ENCODE peak calls at places on chromosomes 13 and 19, in six cellular contexts. O is stomach, K is suprapubic skin, B is spleen, Y is HCT116, V is Panc1. S is an unnamed sample. For H3K4me1, the result is how much of the 10 kb centered on the place peaks cover.

GRCh38 chr13:30149248-30149647 is 158.1 kb downstream of the KATNAL1 start:
- DNase-seq in V (no peak), O (no peak), B (peak), Y (no peak), K (no peak), S (no peak)

GRCh38 chr19:5718032-5718578 is 1.8 kb downstream of the LONP1 start:
- DNase-seq in O (no peak), Y (no peak), V (no peak), B (no peak), K (no peak), S (no peak)

GRCh38 chr19:34253711-34254551 is 423 bp upstream of the GARRE1 start:
- DNase-seq in V (no peak), Y (no peak), O (no peak), B (peak), K (peak), S (no peak)

GRCh38 chr13:35159041-35159440 is 217.0 kb downstream of the NBEA start:
- DNase-seq in K (no peak), B (no peak), Y (no peak), V (no peak), O (no peak), S (no peak)

GRCh38 chr13:76425930-76426329 is 460.3 kb downstream of the KCTD12 start:
- DNase-seq in Y (no peak), O (no peak), B (no peak), V (no peak), K (no peak), S (no peak)

GRCh38 chr13:30601836-30602235 is 15.9 kb upstream of the USPL1 start:
- DNase-seq in O (no peak), K (no peak), B (no peak), V (no peak), Y (no peak), S (no peak)

GRCh38 chr19:33702606-33703437 is 81.1 kb downstream of the CHST8 start:
- DNase-seq in Y (no peak), B (peak), V (no peak), O (no peak), K (peak), S (no peak)

GRCh38 chr19:52028027-52028779 is at the start of gene ZNF614:
- DNase-seq in V (peak), O (peak), B (peak), Y (peak), K (peak), S (peak)

GRCh38 chr13:20128459-20128927 is 32.4 kb downstream of the GJA3 start:
- DNase-seq in Y (no peak), O (peak), B (no peak), K (peak), V (no peak), S (no peak)

GRCh38 chr19:42203700-42204099 is 13.8 kb downstream of the DEDD2 start:
- DNase-seq in Y (no peak), K (no peak), V (no peak), B (no peak), O (no peak), S (no peak)

GRCh38 chr19:51024924-51025323 is 1.5 kb downstream of the KLK11 start:
- DNase-seq in O (no peak), K (no peak), B (no peak), V (no peak), Y (no peak), S (no peak)

GRCh38 chr13:24039621-24040475 is 120.7 kb upstream of the SPATA13 start:
- DNase-seq in O (no peak), Y (no peak), B (no peak), K (no peak), V (no peak), S (no peak)

GRCh38 chr13:112891477-112892401 is 77.3 kb upstream of the MCF2L start:
- DNase-seq in K (no peak), V (no peak), O (peak), B (peak), Y (no peak), S (no peak)

GRCh38 chr19:19591133-19591825 is 27.2 kb downstream of the PBX4 start:
- DNase-seq in Y (no peak), B (no peak), K (no peak), V (peak), O (peak), S (no peak)

GRCh38 chr13:77979721-77980377 is 61.2 kb upstream of the EDNRB start:
- DNase-seq in Y (no peak), B (no peak), K (no peak), O (no peak), V (no peak), S (no peak)

GRCh38 chr13:83980322-83980721 is 98.0 kb upstream of the SLITRK1 start:
- DNase-seq in B (no peak), O (no peak), V (no peak), K (no peak), Y (no peak), S (no peak)

GRCh38 chr19:8161135-8161646 is 11.8 kb upstream of the FBN3 start:
- DNase-seq in B (no peak), O (peak), K (no peak), V (no peak), Y (peak), S (no peak)

GRCh38 chr19:51729781-51730180 is 6.0 kb upstream of the HAS1 start:
- DNase-seq in B (no peak), O (no peak), Y (no peak), K (no peak), V (no peak), S (no peak)

DNA sequence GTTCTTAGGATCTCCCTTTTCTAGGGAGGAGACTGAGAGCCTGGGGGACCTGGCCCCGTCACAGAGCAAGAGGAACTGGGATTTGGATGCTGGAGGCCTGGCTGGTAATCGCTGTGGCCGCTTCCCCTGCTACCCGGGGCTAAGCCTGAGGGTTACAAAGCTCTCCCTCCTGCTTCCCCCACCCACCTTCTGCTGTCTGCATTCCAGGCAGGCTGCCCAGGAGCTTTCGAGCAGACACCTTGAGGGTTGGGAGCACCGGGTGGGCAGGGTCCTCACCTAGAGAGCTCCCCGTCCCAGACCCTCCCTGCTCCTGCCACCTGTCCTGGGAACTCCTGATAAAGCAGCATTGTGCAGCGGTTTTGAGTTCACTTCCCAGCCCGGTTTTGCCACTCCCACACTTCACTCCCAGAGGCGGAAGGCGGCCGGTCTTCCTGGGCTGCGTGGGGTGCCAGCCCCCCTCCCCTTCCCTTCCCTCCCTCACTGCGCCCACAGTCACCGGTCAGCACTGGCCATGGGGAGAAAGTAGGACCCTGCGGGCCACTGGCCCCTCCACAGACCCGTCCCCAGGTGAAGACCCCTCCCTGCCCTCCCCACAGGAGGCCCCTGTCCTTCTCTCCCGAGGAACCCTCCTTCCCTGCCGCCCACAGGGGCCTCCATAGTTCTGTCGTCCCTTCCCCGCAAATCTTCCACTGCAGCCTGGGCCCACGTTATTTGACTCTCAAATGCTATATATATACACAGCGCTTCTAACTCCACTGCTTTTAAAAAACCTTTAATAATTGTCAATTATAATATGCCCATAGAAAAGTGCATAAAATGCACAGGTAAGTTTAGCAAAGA is 8.1 kb downstream of the PAK4 start:
- DNase-seq in V (no peak), B (no peak), K (no peak), Y (no peak), O (peak), S (no peak)
- H3K4me1 ChIP-seq in V (half or more), B (under half), K (half or more), Y (under half), O (half or more), S (half or more)

GRCh38 chr19:1259206-1259872 is 9.8 kb upstream of the CIRBP start:
- DNase-seq in K (no peak), O (peak), Y (no peak), V (no peak), B (peak), S (no peak)

GRCh38 chr19:1256646-1257474 is 8.5 kb downstream of the MIDN start:
- DNase-seq in V (no peak), Y (no peak), B (peak), O (no peak), K (no peak), S (no peak)

GRCh38 chr19:1258707-1259205 is 10.4 kb downstream of the MIDN start:
- DNase-seq in V (no peak), Y (no peak), B (no peak), K (no peak), O (no peak), S (no peak)

GRCh38 chr19:1258161-1258492 is 9.7 kb downstream of the MIDN start:
- DNase-seq in Y (no peak), V (no peak), K (no peak), O (no peak), B (peak), S (no peak)

DNA sequence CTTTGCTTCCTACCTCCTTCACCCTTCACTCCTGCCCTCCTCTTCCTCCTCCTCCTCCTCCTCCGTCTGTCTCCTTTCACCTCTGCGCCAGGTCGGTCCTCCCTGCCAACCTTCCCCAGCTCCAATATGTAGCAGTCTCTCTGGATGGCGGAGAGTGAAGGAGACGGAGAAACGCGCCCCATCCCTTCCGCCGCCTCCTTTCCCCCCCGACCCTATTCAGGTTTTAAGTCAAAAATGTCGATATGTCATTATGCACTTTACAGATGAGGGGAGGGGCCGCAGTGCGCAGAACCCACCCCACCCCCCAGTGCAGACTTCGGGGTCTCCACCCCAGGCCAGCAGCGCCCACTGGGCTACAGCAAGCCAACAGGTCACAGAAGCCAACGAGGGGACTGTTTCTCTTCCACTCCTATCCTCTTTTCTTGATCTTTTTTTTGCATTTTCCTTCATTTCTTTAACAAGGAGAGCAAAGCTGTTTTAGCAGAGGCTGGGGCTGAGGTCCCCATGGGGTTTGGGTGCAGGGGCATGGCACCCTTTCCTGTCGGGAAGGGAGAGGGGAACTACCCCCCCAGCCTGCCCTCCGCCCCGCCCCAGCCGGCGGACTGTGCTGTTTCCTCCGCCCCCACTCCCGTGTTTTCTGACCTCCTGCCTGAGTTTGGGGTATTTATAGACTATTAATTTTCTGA is 9.2 kb downstream of the MIDN start:
- DNase-seq in O (no peak), Y (no peak), K (no peak), B (peak), V (no peak), S (no peak)
- H3K4me3 ChIP-seq in O (peak), Y (no peak), K (peak), B (no peak), V (no peak), S (no peak)

GRCh38 chr13:98449273-98449672 is 127.6 kb downstream of the STK24 start:
- DNase-seq in Y (no peak), K (no peak), V (no peak), B (no peak), O (no peak), S (no peak)

GRCh38 chr13:98450012-98450411 is 126.9 kb downstream of the STK24 start:
- DNase-seq in Y (no peak), V (no peak), B (no peak), K (no peak), O (no peak), S (no peak)

GRCh38 chr13:98451676-98452105 is 125.2 kb downstream of the STK24 start:
- DNase-seq in V (no peak), K (no peak), B (no peak), O (no peak), Y (no peak), S (no peak)

GRCh38 chr13:98448642-98448928 is 128.3 kb downstream of the STK24 start:
- DNase-seq in Y (no peak), K (no peak), O (no peak), V (no peak), B (no peak), S (no peak)

GRCh38 chr13:98450495-98451167 is 126.3 kb downstream of the STK24 start:
- DNase-seq in O (no peak), B (no peak), V (no peak), K (no peak), Y (no peak), S (no peak)
- TF ChIP-seq POLR2AphosphoS5 in O (no peak), B (peak), V (no peak), K (peak), Y (no peak), S (no peak)

GRCh38 chr13:33208290-33208990 is 77.1 kb downstream of the STARD13 start:
- DNase-seq in V (no peak), K (no peak), B (no peak), O (no peak), Y (no peak), S (no peak)
- H3K4me1 ChIP-seq in V (under half), K (half or more), B (under half), O (under half), Y (under half), S (half or more)

GRCh38 chr13:94710881-94711560 is 1.3 kb downstream of the SOX21 start:
- DNase-seq in Y (no peak), O (no peak), B (peak), K (no peak), V (no peak), S (no peak)

GRCh38 chr13:94712287-94712811 is at the start of gene SOX21:
- DNase-seq in Y (no peak), V (no peak), O (no peak), K (no peak), B (no peak), S (peak)

GRCh38 chr13:94713556-94714182 is 1.3 kb upstream of the SOX21 start:
- DNase-seq in V (no peak), O (no peak), Y (no peak), K (no peak), B (no peak), S (no peak)

GRCh38 chr13:94711561-94712286 is 621 bp downstream of the SOX21 start:
- DNase-seq in O (no peak), B (peak), V (no peak), Y (no peak), K (no peak), S (no peak)

DNA sequence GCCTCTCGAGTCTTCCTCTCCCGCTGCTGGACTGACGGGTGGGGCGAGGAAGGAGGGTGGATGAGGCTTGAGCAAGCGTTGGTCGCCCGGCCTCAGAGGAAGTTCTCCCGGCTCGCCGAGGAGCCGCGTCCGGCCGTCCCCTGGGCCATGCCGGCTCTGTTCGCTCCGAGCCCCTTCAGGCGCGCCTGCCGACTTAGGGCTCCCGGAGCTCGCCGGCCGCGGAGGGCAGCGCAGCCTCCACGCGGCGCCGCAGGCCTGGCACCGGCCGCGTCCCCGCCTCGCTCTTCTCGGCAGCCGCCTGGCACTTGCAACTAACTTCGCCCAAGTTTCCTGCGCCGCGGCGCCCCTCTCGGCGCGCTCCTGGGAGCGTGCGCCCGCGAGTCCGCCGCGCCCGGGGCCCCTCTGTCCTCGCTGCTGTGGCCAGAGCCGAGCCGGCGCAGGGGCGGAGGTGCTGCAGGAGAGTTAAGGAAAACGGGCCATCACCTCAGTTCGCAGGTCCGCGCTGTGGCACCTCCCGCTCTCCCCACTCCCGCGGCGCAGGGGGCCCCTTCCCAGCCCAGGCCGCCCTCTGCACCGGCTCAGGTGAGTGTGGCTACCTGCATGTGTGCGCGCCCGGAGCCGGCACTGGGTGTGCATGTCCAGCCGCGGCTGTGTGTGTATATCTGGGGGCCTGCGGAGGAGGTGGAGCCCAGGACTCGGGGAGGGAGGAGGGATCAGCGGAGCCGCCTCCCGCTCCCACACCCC is 639 bp upstream of the SOX21 start:
- DNase-seq in O (peak), B (no peak), K (no peak), V (no peak), Y (no peak), S (no peak)
- H3K4me3 ChIP-seq in O (peak), B (peak), K (peak), V (peak), Y (no peak), S (peak)

DNA sequence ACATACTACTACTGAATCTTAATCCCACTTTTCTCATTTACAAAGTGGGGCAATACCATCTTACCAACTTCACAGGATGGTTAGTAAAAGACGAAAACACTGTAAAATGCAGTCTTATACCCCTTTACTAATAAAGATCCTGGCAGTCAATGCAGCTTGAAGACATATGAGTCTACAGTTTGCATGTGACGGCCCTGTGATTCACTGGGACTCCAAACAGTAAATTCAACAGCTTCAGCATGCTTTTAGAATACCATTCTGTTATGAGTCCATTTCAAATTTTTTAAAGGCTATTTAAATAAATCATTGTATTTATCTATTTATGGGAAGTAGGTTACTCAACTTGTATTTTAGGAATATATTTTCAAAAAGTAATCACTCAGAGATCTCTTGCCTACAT is 629.1 kb downstream of the LIG4 start:
- DNase-seq in V (no peak), K (no peak), B (no peak), O (no peak), Y (no peak), S (no peak)
- TF ChIP-seq POLR2AphosphoS5 in V (no peak), K (no peak), B (no peak), O (no peak), Y (no peak), S (no peak)

DNA sequence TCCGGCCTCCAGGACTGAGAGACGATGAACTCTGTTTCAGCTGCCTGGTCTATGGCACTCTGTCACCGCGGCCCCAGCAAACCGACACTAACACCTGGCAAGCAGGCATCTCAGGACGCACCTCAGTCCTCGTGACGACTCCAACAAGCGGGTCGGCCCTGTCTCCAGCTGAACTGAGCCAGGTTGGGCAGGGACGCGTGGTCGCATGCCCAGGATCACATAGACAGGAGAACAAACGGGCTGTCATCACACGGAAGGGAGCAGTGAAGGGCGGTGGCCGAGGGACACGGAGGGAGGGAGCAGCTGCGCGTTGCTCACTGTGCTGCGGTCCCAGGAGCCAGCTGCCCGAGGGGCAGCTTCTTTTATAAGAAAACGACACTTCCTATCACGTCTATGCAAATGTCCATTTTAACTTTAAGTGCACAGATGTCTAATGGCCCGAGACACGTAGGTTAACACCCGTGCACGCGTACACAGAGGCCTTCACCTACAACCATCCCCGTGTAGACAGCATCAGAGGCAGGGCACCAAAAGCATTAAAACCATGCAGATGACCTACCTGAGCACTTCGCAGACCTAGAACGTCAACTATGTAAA is 8.9 kb downstream of the SGTA start:
- DNase-seq in K (no peak), V (no peak), B (no peak), O (no peak), Y (no peak), S (no peak)
- H3K4me1 ChIP-seq in K (under half), V (under half), B (half or more), O (under half), Y (under half), S (under half)

DNA sequence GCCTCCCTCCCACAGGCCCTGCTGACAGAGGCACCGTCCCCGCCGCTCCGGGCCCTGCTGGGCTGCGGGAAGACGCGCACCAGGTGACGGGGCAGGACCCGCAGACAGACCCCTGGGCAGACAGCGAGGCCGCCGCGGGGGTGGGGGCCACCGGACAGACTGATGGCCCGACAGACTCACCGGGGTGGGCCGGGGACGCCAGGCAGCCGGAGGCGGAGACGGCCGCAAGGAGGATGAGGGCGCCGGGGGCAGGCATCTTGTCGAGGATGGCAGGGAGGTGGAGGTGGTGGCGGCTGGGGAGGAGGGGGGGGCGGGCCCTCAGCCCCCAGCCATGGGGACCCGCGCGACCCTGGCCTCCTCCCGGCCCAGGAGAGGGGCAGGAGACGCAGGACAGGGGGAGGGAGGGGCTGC is 309 bp downstream of the LMTK3 start:
- DNase-seq in Y (no peak), B (peak), V (no peak), K (no peak), O (no peak), S (no peak)
- H3K4me3 ChIP-seq in Y (no peak), B (peak), V (peak), K (peak), O (peak), S (peak)

S was measured in vagina.